ENCODE peak calls at places on chromosomes 5 and 9, in five cellular contexts. P is mesendoderm, I is mesenchymal stem cell, C is H1, Z is IMR-90. U is an unnamed sample.

GRCh38 chr9:95515272-95516113 is 1.3 kb downstream of the PTCH1 start:
- DNase-seq in P (peak; percentile 55), C (no peak), I (peak; percentile 11), Z (no peak), U (no peak)

GRCh38 chr5:56862909-56863308 is 46.5 kb upstream of the SETD9 start:
- DNase-seq in I (no peak), P (no peak), Z (peak; percentile 26), C (no peak), U (no peak)

GRCh38 chr5:151082274-151082902 is 1.6 kb upstream of the TNIP1 start:
- DNase-seq in Z (peak; percentile 37), P (peak; percentile 77), C (no peak), I (peak; percentile 75), U (peak; percentile 17)

GRCh38 chr9:82334286-82334685 is 345.7 kb downstream of the SPATA31D1 start:
- DNase-seq in C (no peak), I (peak; percentile 27), P (no peak), Z (peak; percentile 65), U (no peak)

GRCh38 chr5:71830626-71831539 is 111.8 kb downstream of the CARTPT start:
- DNase-seq in I (peak; percentile 89), Z (peak; percentile 83), C (no peak), P (no peak), U (no peak)

GRCh38 chr9:20658677-20659473 is 25.2 kb upstream of the FOCAD start:
- DNase-seq in Z (no peak), I (peak; percentile 62), C (no peak), P (peak; percentile 60), U (no peak)

GRCh38 chr9:86279839-86280238 is 2.5 kb downstream of the ISCA1 start:
- DNase-seq in C (no peak), Z (no peak), P (no peak), I (no peak), U (no peak)

GRCh38 chr9:120935383-120935857 is 8.8 kb upstream of the TRAF1 start:
- DNase-seq in I (peak; percentile 93), C (no peak), P (no peak), Z (peak; percentile 91), U (no peak)

GRCh38 chr9:137455361-137455991 is 3.7 kb downstream of the NSMF start:
- DNase-seq in I (no peak), Z (no peak), P (no peak), C (no peak), U (no peak)

GRCh38 chr5:159619826-159620225 is 289.5 kb upstream of the IL12B start:
- DNase-seq in C (no peak), Z (no peak), I (no peak), P (peak; percentile 92), U (no peak)

GRCh38 chr9:93501406-93501805 is 48.0 kb upstream of the FAM120AOS start:
- DNase-seq in P (no peak), I (peak; percentile 57), Z (no peak), C (no peak), U (no peak)

GRCh38 chr5:112636288-112636731 is 101.4 kb upstream of the APC start:
- DNase-seq in P (no peak), C (no peak), I (no peak), Z (no peak), U (no peak)

GRCh38 chr5:123119334-123119986 is 30.4 kb downstream of the PRDM6 start:
- DNase-seq in P (peak; percentile 98), I (peak; percentile 58), C (peak; percentile 69), Z (peak; percentile 74), U (no peak)

GRCh38 chr9:12426198-12426864 is 266.9 kb upstream of the TYRP1 start:
- DNase-seq in Z (no peak), C (no peak), P (peak; percentile 57), I (peak; percentile 48), U (peak; percentile 14)

GRCh38 chr5:92328584-92329259 is 945.6 kb upstream of the ARRDC3 start:
- DNase-seq in Z (no peak), C (no peak), I (no peak), P (no peak), U (no peak)

GRCh38 chr9:32378993-32379729 is 5.3 kb upstream of the ACO1 start:
- DNase-seq in I (peak; percentile 85), Z (peak; percentile 85), P (peak; percentile 88), C (no peak), U (peak; percentile 59)

GRCh38 chr9:14380061-14380836 is 66.3 kb upstream of the NFIB start:
- DNase-seq in Z (no peak), I (no peak), C (no peak), P (no peak), U (no peak)

GRCh38 chr9:99822596-99823391 is 1.1 kb downstream of the NR4A3 start:
- DNase-seq in Z (peak; percentile 51), I (peak; percentile 81), P (peak; percentile 89), C (no peak), U (peak; percentile 69)

GRCh38 chr9:114938687-114939575 is 8.5 kb upstream of the TNFSF8 start:
- DNase-seq in I (no peak), Z (no peak), C (no peak), P (no peak), U (no peak)
- H3K4me3 ChIP-seq in I (no peak overlapping the region), Z (no peak overlapping the region), C (no peak overlapping the region), P (no peak overlapping the region), U (no peak overlapping the region)

GRCh38 chr5:96809898-96810297 is 2.2 kb upstream of the ERAP1 start:
- DNase-seq in C (no peak), I (no peak), P (no peak), Z (no peak), U (no peak)

GRCh38 chr5:96808541-96808828 is 740 bp upstream of the ERAP1 start:
- DNase-seq in Z (no peak), P (no peak), I (no peak), C (no peak), U (no peak)

GRCh38 chr5:96812851-96813250 is 5.1 kb upstream of the ERAP1 start:
- DNase-seq in C (no peak), P (peak; percentile 68), Z (no peak), I (no peak), U (no peak)

GRCh38 chr5:96808868-96809558 is 1.3 kb upstream of the ERAP1 start:
- DNase-seq in I (no peak), P (no peak), C (no peak), Z (no peak), U (no peak)

DNA sequence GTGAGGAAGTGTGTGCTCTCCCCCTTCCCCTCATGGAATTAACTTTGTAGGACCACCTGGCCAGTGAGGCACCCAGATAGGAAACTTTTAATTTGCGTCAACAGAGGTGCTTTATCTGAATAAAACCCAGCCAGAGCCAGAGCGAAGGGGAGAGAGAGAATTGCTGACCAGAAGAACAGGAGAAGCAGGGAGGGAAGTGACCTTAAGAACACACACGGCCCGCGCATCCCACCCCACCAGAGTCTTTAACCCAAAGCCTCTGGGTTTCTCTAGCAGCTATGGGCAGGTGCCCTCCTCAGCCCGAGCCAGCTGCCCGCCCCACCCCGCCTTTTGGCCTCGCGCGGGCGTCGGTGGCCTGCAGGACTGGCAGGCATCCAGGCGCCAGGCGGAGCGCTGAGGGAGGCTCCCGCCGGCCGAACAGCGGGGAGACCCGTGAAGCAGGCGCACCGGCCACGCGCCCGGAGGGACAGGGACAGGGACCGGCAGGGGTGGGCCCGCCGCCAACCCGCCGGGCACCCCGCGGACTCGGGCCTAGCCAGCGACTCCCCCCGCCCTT is 568 bp downstream of the ERAP1 start:
- DNase-seq in I (peak; percentile 73), P (peak; percentile 60), C (no peak), Z (peak; percentile 53), U (peak; percentile 42)
- H2BK5ac ChIP-seq in I (peak overlapping the region; percentile 96), P (no peak overlapping the region), C (peak overlapping the region; percentile 93), Z (peak overlapping the region; percentile 92), U (peak overlapping the region; percentile 66)

GRCh38 chr5:61304611-61305369 is 27.3 kb upstream of the ZSWIM6 start:
- DNase-seq in I (peak; percentile 97), C (no peak), P (peak; percentile 59), Z (peak; percentile 94), U (no peak)
- H2BK15ac ChIP-seq in I (peak overlapping the region; percentile 29), C (no peak overlapping the region), P (no peak overlapping the region), Z (peak overlapping the region; percentile 29), U (no peak overlapping the region)

DNA sequence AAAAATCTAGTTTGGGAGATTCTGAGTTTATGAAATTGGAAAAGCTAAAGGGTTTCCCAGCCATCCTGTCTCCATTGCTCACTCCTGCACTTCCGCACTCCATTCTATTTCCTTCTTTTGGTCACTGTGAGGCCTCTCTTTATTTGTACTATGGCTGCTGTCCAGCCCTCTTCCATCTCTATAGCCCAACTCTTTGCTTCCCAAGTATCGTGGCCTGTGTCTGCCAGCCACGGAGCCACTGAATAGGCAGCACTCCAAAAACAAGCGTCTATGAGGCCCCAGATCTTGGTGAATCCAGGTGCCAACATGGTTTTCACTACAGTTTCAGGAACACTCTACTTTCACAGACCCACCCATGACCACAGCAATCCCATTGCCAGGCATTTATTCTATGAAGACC is 37.2 kb downstream of the GRAMD2B start:
- DNase-seq in I (no peak), Z (no peak), C (no peak), P (no peak), U (no peak)
- H3K4me3 ChIP-seq in I (no peak overlapping the region), Z (no peak overlapping the region), C (no peak overlapping the region), P (no peak overlapping the region), U (no peak overlapping the region)

GRCh38 chr5:79821-80220 is 12.1 kb upstream of the PLEKHG4B start:
- DNase-seq in Z (no peak), I (no peak), C (no peak), P (no peak), U (no peak)

GRCh38 chr5:81391-82021 is 10.5 kb upstream of the PLEKHG4B start:
- DNase-seq in C (no peak), P (no peak), I (no peak), Z (no peak), U (no peak)

GRCh38 chr5:82570-82969 is 9.4 kb upstream of the PLEKHG4B start:
- DNase-seq in P (peak; percentile 28), I (no peak), Z (no peak), C (no peak), U (no peak)

GRCh38 chr5:83029-83428 is 8.9 kb upstream of the PLEKHG4B start:
- DNase-seq in P (no peak), I (no peak), Z (no peak), C (no peak), U (no peak)

GRCh38 chr5:82092-82491 is 9.9 kb upstream of the PLEKHG4B start:
- DNase-seq in P (peak; percentile 92), Z (peak; percentile 17), I (peak; percentile 15), C (peak; percentile 75), U (peak; percentile 83)
- H2BK5ac ChIP-seq in P (no peak overlapping the region), Z (no peak overlapping the region), I (no peak overlapping the region), C (peak overlapping the region; percentile 87), U (peak overlapping the region; percentile 58)

U was measured in neuronal stem cell.